ENCODE peak calls at places on chromosomes 16 and 17, in nine cellular contexts. B is stomach, K is AG09309, V is cardiac fibroblast, P is Peyer's patch, X is mammary epithelial cell, M is AG10803, L is osteocyte, F is nephron progenitor cell. G is an unnamed sample.

GRCh38 chr17:54844262-54844661 is 56.4 kb upstream of the TOM1L1 start:
- DNase-seq in B (no peak), K (no peak), V (no peak), P (no peak), X (no peak), M (no peak), L (no peak), F (no peak), G (no peak)

GRCh38 chr16:86665319-86665675 is 86.9 kb downstream of the FOXL1 start:
- DNase-seq in B (no peak), K (no peak), V (peak; percentile 95), P (no peak), X (peak; percentile 80), M (peak; percentile 87), L (no peak), F (no peak), G (no peak)

GRCh38 chr16:54286330-54287017 is at the start of gene IRX3:
- DNase-seq in B (peak; percentile 88), K (peak; percentile 70), V (peak; percentile 94), P (no peak), X (peak; percentile 94), M (peak; percentile 94), L (no peak), F (peak; percentile 83), G (peak; percentile 84)

GRCh38 chr16:54540525-54541180 is 254.1 kb upstream of the IRX3 start:
- DNase-seq in B (peak; percentile 79), K (no peak), V (no peak), P (no peak), X (no peak), M (no peak), L (no peak), F (no peak), G (no peak)

GRCh38 chr17:34011599-34011998 is 243.5 kb upstream of the CCL2 start:
- DNase-seq in B (no peak), K (no peak), V (no peak), P (no peak), X (no peak), M (no peak), L (peak; percentile 69), F (no peak), G (no peak)

GRCh38 chr17:30921544-30922196 is at the start of gene ADAP2:
- DNase-seq in B (peak; percentile 75), K (no peak), V (no peak), P (peak; percentile 77), X (peak; percentile 23), M (no peak), L (no peak), F (peak; percentile 71), G (no peak)

GRCh38 chr17:40596261-40596919 is 31.1 kb upstream of the CCR7 start:
- DNase-seq in B (no peak), K (no peak), V (peak; percentile 55), P (no peak), X (peak; percentile 10), M (no peak), L (no peak), F (no peak), G (no peak)

GRCh38 chr16:56800355-56800754 is 64.7 kb upstream of the SLC12A3 start:
- DNase-seq in B (no peak), K (no peak), V (peak; percentile 47), P (no peak), X (no peak), M (peak; percentile 73), L (no peak), F (no peak), G (no peak)

GRCh38 chr17:63402808-63403207 is 43.3 kb downstream of the CYB561 start:
- DNase-seq in B (no peak), K (no peak), V (peak; percentile 71), P (no peak), X (no peak), M (peak; percentile 42), L (no peak), F (no peak), G (no peak)

GRCh38 chr17:76268991-76269981 is 4.1 kb downstream of the UBALD2 start:
- DNase-seq in B (no peak), K (no peak), V (no peak), P (no peak), X (no peak), M (no peak), L (no peak), F (no peak), G (no peak)

GRCh38 chr17:19348806-19349205 is 13.7 kb downstream of the B9D1 start:
- DNase-seq in B (no peak), K (no peak), V (no peak), P (no peak), X (no peak), M (no peak), L (no peak), F (no peak), G (no peak)

GRCh38 chr17:4230142-4230541 is 33.6 kb downstream of the ANKFY1 start:
- DNase-seq in B (no peak), K (peak; percentile 95), V (peak; percentile 95), P (no peak), X (peak; percentile 64), M (peak; percentile 99), L (no peak), F (no peak), G (no peak)

GRCh38 chr17:32240745-32241144 is 24.9 kb upstream of the RHBDL3 start:
- DNase-seq in B (no peak), K (no peak), V (peak; percentile 22), P (no peak), X (peak; percentile 14), M (no peak), L (no peak), F (no peak), G (no peak)

GRCh38 chr17:37406635-37407455 is at the start of the genes ACACA and TADA2A:
- DNase-seq in B (peak; percentile 82), K (no peak), V (peak; percentile 79), P (peak; percentile 90), X (peak; percentile 80), M (peak; percentile 73), L (peak; percentile 91), F (peak; percentile 83), G (peak; percentile 82)

GRCh38 chr16:82681592-82681991 is 54.8 kb downstream of the CDH13 start:
- DNase-seq in B (no peak), K (no peak), V (no peak), P (no peak), X (no peak), M (no peak), L (no peak), F (no peak), G (no peak)

GRCh38 chr16:81204794-81205680 is 33.5 kb upstream of the BCO1 start:
- DNase-seq in B (peak; percentile 48), K (no peak), V (peak; percentile 71), P (no peak), X (peak; percentile 36), M (peak; percentile 61), L (no peak), F (peak; percentile 29), G (no peak)

GRCh38 chr16:2090819-2091721 is 43.3 kb downstream of the TSC2 start:
- DNase-seq in B (peak; percentile 94), K (no peak), V (peak; percentile 25), P (peak; percentile 96), X (no peak), M (no peak), L (no peak), F (peak; percentile 96), G (peak; percentile 93)
- TF ChIP-seq CTCF in B (no peak), K (no peak), V (no peak), P (peak; percentile 10), X (no peak), M (no peak), L (no peak), F (peak; percentile 34), G (no peak)

GRCh38 chr17:17612085-17613022 is 20.8 kb upstream of the PEMT start:
- DNase-seq in B (no peak), K (no peak), V (no peak), P (no peak), X (no peak), M (no peak), L (no peak), F (no peak), G (no peak)

GRCh38 chr17:17609121-17609520 is 17.6 kb upstream of the PEMT start:
- DNase-seq in B (no peak), K (no peak), V (no peak), P (no peak), X (no peak), M (no peak), L (no peak), F (no peak), G (no peak)

GRCh38 chr17:17613708-17614114 is 22.2 kb upstream of the PEMT start:
- DNase-seq in B (peak; percentile 63), K (peak; percentile 41), V (peak; percentile 79), P (no peak), X (peak; percentile 62), M (peak; percentile 74), L (no peak), F (peak; percentile 65), G (no peak)
- TF ChIP-seq CTCF in B (peak; percentile 79), K (peak; percentile 76), V (peak; percentile 84), P (peak; percentile 63), X (peak; percentile 90), M (peak; percentile 93), L (peak; percentile 74), F (peak; percentile 69), G (peak; percentile 81)

GRCh38 chr16:22313876-22314470 is 16.8 kb downstream of the POLR3E start:
- DNase-seq in B (peak; percentile 16), K (no peak), V (no peak), P (no peak), X (no peak), M (no peak), L (no peak), F (no peak), G (no peak)

GRCh38 chr16:22313141-22313781 is 16.1 kb downstream of the POLR3E start:
- DNase-seq in B (peak; percentile 10), K (no peak), V (no peak), P (no peak), X (no peak), M (no peak), L (no peak), F (no peak), G (no peak)

GRCh38 chr16:22308824-22309520 is 11.8 kb downstream of the POLR3E start:
- DNase-seq in B (no peak), K (no peak), V (no peak), P (no peak), X (no peak), M (no peak), L (no peak), F (no peak), G (no peak)

GRCh38 chr16:22314661-22315626 is 17.7 kb downstream of the POLR3E start:
- DNase-seq in B (peak; percentile 14), K (no peak), V (no peak), P (no peak), X (peak; percentile 88), M (no peak), L (no peak), F (no peak), G (no peak)

GRCh38 chr16:22311520-22311919 is 14.3 kb downstream of the POLR3E start:
- DNase-seq in B (no peak), K (no peak), V (no peak), P (no peak), X (no peak), M (no peak), L (no peak), F (no peak), G (no peak)
- TF ChIP-seq CTCF in B (no peak), K (no peak), V (no peak), P (no peak), X (no peak), M (no peak), L (no peak), F (no peak), G (no peak)

DNA sequence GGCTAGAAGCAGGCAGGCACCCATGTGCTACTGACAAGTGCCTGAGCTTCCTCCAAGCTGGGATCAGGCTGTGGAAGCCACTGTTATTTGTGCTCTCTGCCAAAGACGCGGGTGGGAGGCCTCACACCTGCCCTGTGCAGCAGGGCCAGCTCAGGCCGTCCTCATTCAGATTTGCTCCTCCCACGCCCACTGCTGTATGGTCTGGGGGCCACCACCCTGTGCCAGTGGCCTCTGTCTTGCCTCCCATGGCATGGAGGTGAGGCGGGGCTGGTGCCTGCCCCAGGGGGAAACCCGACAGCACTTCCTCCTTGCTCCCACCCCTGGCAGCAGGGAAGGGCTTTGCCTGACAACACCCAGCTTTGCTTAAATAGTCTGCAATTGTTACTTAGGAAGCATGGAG is 356.5 kb upstream of the CDH8 start:
- DNase-seq in B (no peak), K (no peak), V (no peak), P (no peak), X (no peak), M (no peak), L (no peak), F (no peak), G (no peak)
- TF ChIP-seq CTCF in B (no peak), K (no peak), V (no peak), P (no peak), X (no peak), M (no peak), L (no peak), F (no peak), G (no peak)